ENCODE peak calls at places on chromosome 6, in seven cellular contexts. X, N, V, U, R, G and Q are unnamed samples.

GRCh38 chr6:124867126-124867525 is 95.1 kb upstream of the RNF217 start:
- DNase-seq in X (no peak), N (no peak), V (no peak), U (no peak), R (no peak), G (no peak), Q (no peak)

GRCh38 chr6:169970306-169970988 is 219.0 kb downstream of the ERMARD start:
- DNase-seq in X (no peak), N (no peak), V (no peak), U (no peak), R (no peak), G (no peak), Q (no peak)

GRCh38 chr6:75210885-75211739 is 5.3 kb upstream of the COL12A1 start:
- DNase-seq in X (no peak), N (peak), V (peak), U (peak), R (peak), G (peak), Q (peak)

GRCh38 chr6:132734694-132735236 is 20.9 kb upstream of the VNN1 start:
- DNase-seq in X (no peak), N (no peak), V (no peak), U (no peak), R (no peak), G (no peak), Q (peak)

GRCh38 chr6:25456249-25456648 is 177.1 kb downstream of the CARMIL1 start:
- DNase-seq in X (no peak), N (no peak), V (no peak), U (peak), R (no peak), G (no peak), Q (no peak)

GRCh38 chr6:32223258-32224235 is at the start of gene NOTCH4:
- DNase-seq in X (no peak), N (no peak), V (no peak), U (no peak), R (no peak), G (no peak), Q (no peak)

GRCh38 chr6:81929828-81930227 is 177.3 kb upstream of the TENT5A start:
- DNase-seq in X (no peak), N (no peak), V (no peak), U (no peak), R (no peak), G (no peak), Q (no peak)

GRCh38 chr6:15936503-15936902 is 192.4 kb upstream of the MYLIP start:
- DNase-seq in X (no peak), N (peak), V (no peak), U (no peak), R (no peak), G (no peak), Q (no peak)

GRCh38 chr6:40844241-40844640 is 194.8 kb downstream of the UNC5CL start:
- DNase-seq in X (no peak), N (no peak), V (no peak), U (no peak), R (no peak), G (no peak), Q (no peak)

GRCh38 chr6:17511084-17511483 is 89.0 kb upstream of the FAM8A1 start:
- DNase-seq in X (no peak), N (no peak), V (no peak), U (no peak), R (no peak), G (no peak), Q (no peak)

GRCh38 chr6:85357651-85358050 is 92.2 kb upstream of the NT5E start:
- DNase-seq in X (no peak), N (no peak), V (no peak), U (no peak), R (no peak), G (no peak), Q (no peak)

GRCh38 chr6:134065706-134066105 is 13.3 kb upstream of the SLC2A12 start:
- DNase-seq in X (no peak), N (peak), V (no peak), U (peak), R (no peak), G (peak), Q (peak)

GRCh38 chr6:155091756-155092155 is 96.6 kb downstream of the TIAM2 start:
- DNase-seq in X (no peak), N (no peak), V (no peak), U (no peak), R (no peak), G (no peak), Q (no peak)

GRCh38 chr6:152351110-152351509 is 286.1 kb downstream of the SYNE1 start:
- DNase-seq in X (no peak), N (no peak), V (no peak), U (no peak), R (no peak), G (no peak), Q (no peak)

GRCh38 chr6:167697316-167697715 is 129.4 kb upstream of the AFDN start:
- DNase-seq in X (no peak), N (no peak), V (no peak), U (peak), R (no peak), G (no peak), Q (no peak)

GRCh38 chr6:125154184-125155135 is 887 bp downstream of the TPD52L1 start:
- DNase-seq in X (no peak), N (peak), V (no peak), U (no peak), R (peak), G (peak), Q (peak)

GRCh38 chr6:110067837-110068591 is 89.9 kb downstream of the GPR6 start:
- DNase-seq in X (no peak), N (no peak), V (no peak), U (no peak), R (no peak), G (no peak), Q (no peak)

GRCh38 chr6:1726341-1726763 is 116.6 kb downstream of the FOXC1 start:
- DNase-seq in X (no peak), N (no peak), V (no peak), U (no peak), R (no peak), G (no peak), Q (no peak)

GRCh38 chr6:45377041-45377554 is 636 bp downstream of the SUPT3H start:
- DNase-seq in X (no peak), N (peak), V (no peak), U (no peak), R (peak), G (no peak), Q (no peak)

GRCh38 chr6:87421576-87421975 is 13.8 kb downstream of the CFAP206 start:
- DNase-seq in X (no peak), N (no peak), V (no peak), U (no peak), R (no peak), G (no peak), Q (no peak)

GRCh38 chr6:133549252-133549925 is 308.2 kb downstream of the EYA4 start:
- DNase-seq in X (no peak), N (no peak), V (no peak), U (no peak), R (no peak), G (no peak), Q (no peak)

GRCh38 chr6:105135907-105136432 is 43.8 kb downstream of the POPDC3 start:
- DNase-seq in X (no peak), N (no peak), V (no peak), U (no peak), R (no peak), G (no peak), Q (peak)

GRCh38 chr6:48447251-48447650 is 336.3 kb upstream of the PTCHD4 start:
- DNase-seq in X (no peak), N (no peak), V (no peak), U (no peak), R (no peak), G (no peak), Q (no peak)

GRCh38 chr6:147080215-147080614 is 124.0 kb upstream of the STXBP5 start:
- DNase-seq in X (no peak), N (no peak), V (no peak), U (no peak), R (no peak), G (no peak), Q (no peak)

GRCh38 chr6:129744201-129744879 is 34.4 kb upstream of the ARHGAP18 start:
- DNase-seq in X (no peak), N (no peak), V (no peak), U (no peak), R (no peak), G (no peak), Q (no peak)

GRCh38 chr6:52361945-52362442 is at the start of gene PAQR8:
- DNase-seq in X (no peak), N (peak), V (peak), U (no peak), R (peak), G (peak), Q (peak)

GRCh38 chr6:145886228-145886956 is 71.8 kb upstream of the FBXO30 start:
- DNase-seq in X (no peak), N (no peak), V (no peak), U (no peak), R (no peak), G (no peak), Q (no peak)

GRCh38 chr6:8278562-8278961 is 156.8 kb downstream of the SLC35B3 start:
- DNase-seq in X (no peak), N (no peak), V (no peak), U (no peak), R (no peak), G (no peak), Q (no peak)